ENCODE peak calls at places on chromosomes 7 and 10, in six cellular contexts. One of them, this sample, is unnamed.

GRCh38 chr10:133292919-133293809 is 15.5 kb downstream of the TUBGCP2 start:
- DNase-seq in GM12878: no peak
- DNase-seq in A549: no peak
- DNase-seq in endothelial cell of umbilical vein: peak; percentile 63
- DNase-seq in HepG2: no peak
- DNase-seq in K562: no peak
- DNase-seq in this sample: peak; percentile 91

GRCh38 chr10:4013651-4014085 is 228.7 kb upstream of the KLF6 start:
- DNase-seq in GM12878: peak; percentile 44
- DNase-seq in A549: no peak
- DNase-seq in endothelial cell of umbilical vein: no peak
- DNase-seq in HepG2: no peak
- DNase-seq in K562: no peak
- DNase-seq in this sample: peak; percentile 8

GRCh38 chr10:46222364-46222935 is 64.3 kb upstream of the ANTXRL start:
- DNase-seq in GM12878: no peak
- DNase-seq in A549: no peak
- DNase-seq in endothelial cell of umbilical vein: no peak
- DNase-seq in HepG2: no peak
- DNase-seq in K562: no peak
- DNase-seq in this sample: peak; percentile 18

GRCh38 chr10:95519132-95519487 is 42.1 kb downstream of the SORBS1 start:
- DNase-seq in GM12878: no peak
- DNase-seq in A549: no peak
- DNase-seq in endothelial cell of umbilical vein: no peak
- DNase-seq in HepG2: no peak
- DNase-seq in K562: no peak
- DNase-seq in this sample: no peak

GRCh38 chr7:36905836-36906235 is 181.5 kb upstream of the AOAH start:
- DNase-seq in GM12878: no peak
- DNase-seq in A549: no peak
- DNase-seq in endothelial cell of umbilical vein: no peak
- DNase-seq in HepG2: no peak
- DNase-seq in K562: no peak
- DNase-seq in this sample: no peak

GRCh38 chr10:61271127-61271780 is 181.9 kb downstream of the TMEM26 start:
- DNase-seq in GM12878: no peak
- DNase-seq in A549: peak; percentile 90
- DNase-seq in endothelial cell of umbilical vein: peak; percentile 15
- DNase-seq in HepG2: peak; percentile 15
- DNase-seq in K562: no peak
- DNase-seq in this sample: no peak

GRCh38 chr10:47027812-47028260 is 116.6 kb downstream of the PTPN20 start:
- DNase-seq in GM12878: no peak
- DNase-seq in A549: no peak
- DNase-seq in endothelial cell of umbilical vein: no peak
- DNase-seq in HepG2: no peak
- DNase-seq in K562: no peak
- DNase-seq in this sample: no peak

GRCh38 chr10:71554671-71555070 is 158.0 kb downstream of the CDH23 start:
- DNase-seq in GM12878: no peak
- DNase-seq in A549: no peak
- DNase-seq in endothelial cell of umbilical vein: peak; percentile 5
- DNase-seq in HepG2: no peak
- DNase-seq in K562: no peak
- DNase-seq in this sample: no peak

GRCh38 chr10:112565434-112566053 is 118.5 kb downstream of the VTI1A start:
- DNase-seq in GM12878: no peak
- DNase-seq in A549: peak; percentile 81
- DNase-seq in endothelial cell of umbilical vein: peak; percentile 87
- DNase-seq in HepG2: peak; percentile 79
- DNase-seq in K562: peak; percentile 60
- DNase-seq in this sample: peak; percentile 70

GRCh38 chr7:121000091-121000983 is 11.8 kb downstream of the CPED1 start:
- DNase-seq in GM12878: no peak
- DNase-seq in A549: no peak
- DNase-seq in endothelial cell of umbilical vein: peak; percentile 80
- DNase-seq in HepG2: no peak
- DNase-seq in K562: peak; percentile 78
- DNase-seq in this sample: no peak

GRCh38 chr10:130025811-130026510 is 61.9 kb upstream of the EBF3 start:
- DNase-seq in GM12878: no peak
- DNase-seq in A549: no peak
- DNase-seq in endothelial cell of umbilical vein: no peak
- DNase-seq in HepG2: no peak
- DNase-seq in K562: no peak
- DNase-seq in this sample: no peak

GRCh38 chr10:45375716-45376231 is 1.8 kb downstream of the ALOX5 start:
- DNase-seq in GM12878: no peak
- DNase-seq in A549: no peak
- DNase-seq in endothelial cell of umbilical vein: no peak
- DNase-seq in HepG2: no peak
- DNase-seq in K562: peak; percentile 56
- DNase-seq in this sample: peak; percentile 76

GRCh38 chr7:122675621-122676020 is 23.3 kb downstream of the RNF133 start:
- DNase-seq in GM12878: no peak
- DNase-seq in A549: no peak
- DNase-seq in endothelial cell of umbilical vein: no peak
- DNase-seq in HepG2: no peak
- DNase-seq in K562: no peak
- DNase-seq in this sample: no peak

GRCh38 chr7:20532841-20533240 is 82.6 kb upstream of the ABCB5 start:
- DNase-seq in GM12878: no peak
- DNase-seq in A549: no peak
- DNase-seq in endothelial cell of umbilical vein: peak; percentile 80
- DNase-seq in HepG2: no peak
- DNase-seq in K562: no peak
- DNase-seq in this sample: no peak

GRCh38 chr10:11162828-11163599 is 145.3 kb downstream of the CELF2 start:
- DNase-seq in GM12878: peak; percentile 93
- DNase-seq in A549: no peak
- DNase-seq in endothelial cell of umbilical vein: no peak
- DNase-seq in HepG2: no peak
- DNase-seq in K562: peak; percentile 47
- DNase-seq in this sample: peak; percentile 96

GRCh38 chr7:55235115-55235514 is 130.0 kb upstream of the LANCL2 start:
- DNase-seq in GM12878: no peak
- DNase-seq in A549: no peak
- DNase-seq in endothelial cell of umbilical vein: no peak
- DNase-seq in HepG2: no peak
- DNase-seq in K562: no peak
- DNase-seq in this sample: no peak

GRCh38 chr7:147412782-147413186 is 1177.8 kb upstream of the C7orf33 start:
- DNase-seq in GM12878: no peak
- DNase-seq in A549: peak; percentile 32
- DNase-seq in endothelial cell of umbilical vein: no peak
- DNase-seq in HepG2: peak; percentile 1
- DNase-seq in K562: no peak
- DNase-seq in this sample: no peak

GRCh38 chr7:16071246-16071857 is 350.0 kb downstream of the CRPPA start:
- DNase-seq in GM12878: no peak
- DNase-seq in A549: peak; percentile 61
- DNase-seq in endothelial cell of umbilical vein: peak; percentile 70
- DNase-seq in HepG2: peak; percentile 50
- DNase-seq in K562: peak; percentile 70
- DNase-seq in this sample: peak; percentile 68

GRCh38 chr10:116038259-116038658 is 234.7 kb downstream of the GFRA1 start:
- DNase-seq in GM12878: no peak
- DNase-seq in A549: no peak
- DNase-seq in endothelial cell of umbilical vein: no peak
- DNase-seq in HepG2: peak; percentile 37
- DNase-seq in K562: no peak
- DNase-seq in this sample: peak; percentile 27

GRCh38 chr7:96649981-96650380 is 59.7 kb downstream of the SEM1 start:
- DNase-seq in GM12878: no peak
- DNase-seq in A549: no peak
- DNase-seq in endothelial cell of umbilical vein: no peak
- DNase-seq in HepG2: no peak
- DNase-seq in K562: no peak
- DNase-seq in this sample: no peak

GRCh38 chr10:99843310-99843709 is 60.9 kb downstream of the ABCC2 start:
- DNase-seq in GM12878: no peak
- DNase-seq in A549: no peak
- DNase-seq in endothelial cell of umbilical vein: no peak
- DNase-seq in HepG2: no peak
- DNase-seq in K562: no peak
- DNase-seq in this sample: no peak

GRCh38 chr10:35700490-35700887 is 58.4 kb upstream of the FZD8 start:
- DNase-seq in GM12878: no peak
- DNase-seq in A549: no peak
- DNase-seq in endothelial cell of umbilical vein: no peak
- DNase-seq in HepG2: no peak
- DNase-seq in K562: peak; percentile 25
- DNase-seq in this sample: no peak

GRCh38 chr7:34019431-34019830 is 114.1 kb downstream of the BMPER start:
- DNase-seq in GM12878: no peak
- DNase-seq in A549: no peak
- DNase-seq in endothelial cell of umbilical vein: no peak
- DNase-seq in HepG2: no peak
- DNase-seq in K562: no peak
- DNase-seq in this sample: no peak

GRCh38 chr10:122949296-122949695 is 4.7 kb downstream of the C10orf88 start:
- DNase-seq in GM12878: no peak
- DNase-seq in A549: no peak
- DNase-seq in endothelial cell of umbilical vein: no peak
- DNase-seq in HepG2: no peak
- DNase-seq in K562: no peak
- DNase-seq in this sample: no peak

GRCh38 chr10:8428654-8429053 is 374.2 kb downstream of the GATA3 start:
- DNase-seq in GM12878: no peak
- DNase-seq in A549: no peak
- DNase-seq in endothelial cell of umbilical vein: no peak
- DNase-seq in HepG2: no peak
- DNase-seq in K562: no peak
- DNase-seq in this sample: no peak

GRCh38 chr7:31853380-31853779 is 166.4 kb downstream of the PPP1R17 start:
- DNase-seq in GM12878: no peak
- DNase-seq in A549: no peak
- DNase-seq in endothelial cell of umbilical vein: no peak
- DNase-seq in HepG2: no peak
- DNase-seq in K562: no peak
- DNase-seq in this sample: no peak

GRCh38 chr7:5693529-5693928 is 87.9 kb downstream of the RNF216 start:
- DNase-seq in GM12878: peak; percentile 89
- DNase-seq in A549: peak; percentile 67
- DNase-seq in endothelial cell of umbilical vein: peak; percentile 50
- DNase-seq in HepG2: peak; percentile 16
- DNase-seq in K562: peak; percentile 14
- DNase-seq in this sample: peak; percentile 93

GRCh38 chr7:100130608-100131453 is 4.1 kb downstream of the MBLAC1 start:
- DNase-seq in GM12878: no peak
- DNase-seq in A549: peak; percentile 63
- DNase-seq in endothelial cell of umbilical vein: peak; percentile 55
- DNase-seq in HepG2: peak; percentile 54
- DNase-seq in K562: peak; percentile 90
- DNase-seq in this sample: peak; percentile 79
- TF ChIP-seq POLR2A in GM12878: no peak
- TF ChIP-seq POLR2A in A549: no peak
- TF ChIP-seq POLR2A in endothelial cell of umbilical vein: no peak
- TF ChIP-seq POLR2A in HepG2: no peak
- TF ChIP-seq POLR2A in K562: no peak
- TF ChIP-seq POLR2A in this sample: no peak

GRCh38 chr10:72803119-72803505 is 90.4 kb upstream of the OIT3 start:
- DNase-seq in GM12878: no peak
- DNase-seq in A549: no peak
- DNase-seq in endothelial cell of umbilical vein: no peak
- DNase-seq in HepG2: no peak
- DNase-seq in K562: no peak
- DNase-seq in this sample: no peak

GRCh38 chr10:72800741-72801092 is 92.8 kb upstream of the OIT3 start:
- DNase-seq in GM12878: no peak
- DNase-seq in A549: no peak
- DNase-seq in endothelial cell of umbilical vein: no peak
- DNase-seq in HepG2: no peak
- DNase-seq in K562: no peak
- DNase-seq in this sample: no peak

GRCh38 chr10:72801263-72801868 is 92.2 kb upstream of the OIT3 start:
- DNase-seq in GM12878: no peak
- DNase-seq in A549: no peak
- DNase-seq in endothelial cell of umbilical vein: peak; percentile 33
- DNase-seq in HepG2: no peak
- DNase-seq in K562: no peak
- DNase-seq in this sample: no peak

GRCh38 chr10:72802291-72803118 is 91.0 kb upstream of the OIT3 start:
- DNase-seq in GM12878: no peak
- DNase-seq in A549: no peak
- DNase-seq in endothelial cell of umbilical vein: peak; percentile 74
- DNase-seq in HepG2: no peak
- DNase-seq in K562: no peak
- DNase-seq in this sample: no peak

GRCh38 chr10:72800000-72800740 is 93.4 kb upstream of the OIT3 start:
- DNase-seq in GM12878: no peak
- DNase-seq in A549: no peak
- DNase-seq in endothelial cell of umbilical vein: peak; percentile 94
- DNase-seq in HepG2: peak; percentile 78
- DNase-seq in K562: peak; percentile 40
- DNase-seq in this sample: peak; percentile 6
- TF ChIP-seq MYC in GM12878: no peak
- TF ChIP-seq MYC in A549: no peak
- TF ChIP-seq MYC in endothelial cell of umbilical vein: no peak
- TF ChIP-seq MYC in HepG2: no peak
- TF ChIP-seq MYC in K562: no peak
- TF ChIP-seq MYC in this sample: no peak

GRCh38 chr10:94194256-94194655 is 168.5 kb downstream of the NOC3L start:
- DNase-seq in GM12878: no peak
- DNase-seq in A549: peak; percentile 35
- DNase-seq in endothelial cell of umbilical vein: no peak
- DNase-seq in HepG2: no peak
- DNase-seq in K562: no peak
- DNase-seq in this sample: no peak

GRCh38 chr10:94192974-94193373 is 169.8 kb downstream of the NOC3L start:
- DNase-seq in GM12878: no peak
- DNase-seq in A549: no peak
- DNase-seq in endothelial cell of umbilical vein: no peak
- DNase-seq in HepG2: no peak
- DNase-seq in K562: no peak
- DNase-seq in this sample: no peak

GRCh38 chr10:94192333-94192732 is 170.4 kb downstream of the NOC3L start:
- DNase-seq in GM12878: no peak
- DNase-seq in A549: no peak
- DNase-seq in endothelial cell of umbilical vein: no peak
- DNase-seq in HepG2: no peak
- DNase-seq in K562: no peak
- DNase-seq in this sample: no peak

GRCh38 chr10:94197241-94197640 is 165.5 kb downstream of the NOC3L start:
- DNase-seq in GM12878: no peak
- DNase-seq in A549: no peak
- DNase-seq in endothelial cell of umbilical vein: no peak
- DNase-seq in HepG2: no peak
- DNase-seq in K562: no peak
- DNase-seq in this sample: no peak

GRCh38 chr10:94193466-94193924 is 169.2 kb downstream of the NOC3L start:
- DNase-seq in GM12878: no peak
- DNase-seq in A549: no peak
- DNase-seq in endothelial cell of umbilical vein: no peak
- DNase-seq in HepG2: no peak
- DNase-seq in K562: no peak
- DNase-seq in this sample: no peak
- TF ChIP-seq POLR2A in GM12878: no peak
- TF ChIP-seq POLR2A in A549: no peak
- TF ChIP-seq POLR2A in endothelial cell of umbilical vein: no peak
- TF ChIP-seq POLR2A in HepG2: no peak
- TF ChIP-seq POLR2A in K562: no peak
- TF ChIP-seq POLR2A in this sample: no peak

GRCh38 chr10:18689498-18689897 is 30.3 kb downstream of the ARL5B start:
- DNase-seq in GM12878: no peak
- DNase-seq in A549: peak; percentile 33
- DNase-seq in endothelial cell of umbilical vein: no peak
- DNase-seq in HepG2: peak; percentile 24
- DNase-seq in K562: peak; percentile 9
- DNase-seq in this sample: peak; percentile 14
- TF ChIP-seq MYC in GM12878: no peak
- TF ChIP-seq MYC in A549: no peak
- TF ChIP-seq MYC in endothelial cell of umbilical vein: no peak
- TF ChIP-seq MYC in HepG2: no peak
- TF ChIP-seq MYC in K562: no peak
- TF ChIP-seq MYC in this sample: no peak